ENCODE peak calls at places on chromosomes 4 and X, in four cellular contexts. Y is gastrocnemius medialis; E is stimulated activated CD4-positive, alpha-beta T cell treated with anti-CD3 and anti-CD28 coated beads, TNF-alpha, amount 100 ng/mL, for 1 hour; S is caudate nucleus. I is an unnamed sample.

GRCh38 chr4:130099159-130099558 is 1003.2 kb downstream of the C4orf33 start:
- DNase-seq in Y (no peak), E (no peak), S (no peak), I (no peak)

GRCh38 chr4:100805547-100805946 is 287.7 kb upstream of the EMCN start:
- DNase-seq in Y (no peak), E (no peak), S (no peak), I (no peak)

GRCh38 chrX:6777211-6778002 is 242.5 kb upstream of the VCX3A start:
- DNase-seq in Y (no peak), E (no peak), S (no peak), I (no peak)

GRCh38 chrX:110374544-110374943 is 15.9 kb downstream of the RTL9 start:
- DNase-seq in Y (no peak), E (no peak), S (no peak), I (no peak)

GRCh38 chr4:152735302-152735917 is 44.1 kb downstream of the TIGD4 start:
- DNase-seq in Y (no peak), E (no peak), S (no peak), I (no peak)

GRCh38 chrX:137031517-137032377 is 2.0 kb downstream of the GPR101 start:
- DNase-seq in Y (no peak), E (no peak), S (peak; percentile 7), I (no peak)

GRCh38 chr4:119525005-119525749 is 103.4 kb downstream of the PDE5A start:
- DNase-seq in Y (no peak), E (no peak), S (no peak), I (no peak)

GRCh38 chrX:15838017-15838416 is 16.6 kb downstream of the AP1S2 start:
- DNase-seq in Y (no peak), E (no peak), S (no peak), I (no peak)

GRCh38 chr4:46124773-46125172 is 919 bp upstream of the GABRG1 start:
- DNase-seq in Y (no peak), E (no peak), S (peak; percentile 36), I (peak; percentile 27)

GRCh38 chr4:65839288-65839919 is 169.1 kb upstream of the EPHA5 start:
- DNase-seq in Y (no peak), E (no peak), S (no peak), I (no peak)

GRCh38 chr4:108890491-108890890 is 127.6 kb upstream of the ETNPPL start:
- DNase-seq in Y (no peak), E (no peak), S (no peak), I (no peak)

GRCh38 chr4:113675731-113676707 is 85.5 kb downstream of the CAMK2D start:
- DNase-seq in Y (no peak), E (no peak), S (no peak), I (no peak)

GRCh38 chr4:76822294-76822693 is 75.7 kb downstream of the SOWAHB start:
- DNase-seq in Y (no peak), E (no peak), S (no peak), I (no peak)

GRCh38 chrX:65098851-65099250 is 122.6 kb upstream of the ZC4H2 start:
- DNase-seq in Y (no peak), E (no peak), S (no peak), I (no peak)

GRCh38 chrX:110541266-110541665 is 182.6 kb downstream of the RTL9 start:
- DNase-seq in Y (no peak), E (no peak), S (no peak), I (no peak)

GRCh38 chrX:11111947-11112346 is 815 bp downstream of the HCCS start:
- DNase-seq in Y (no peak), E (no peak), S (no peak), I (no peak)

GRCh38 chr4:103915224-103915869 is 195.6 kb upstream of the TACR3 start:
- DNase-seq in Y (no peak), E (no peak), S (no peak), I (peak; percentile 8)

I was measured in amygdala.